ENCODE peak calls at places on chromosomes 7 and 10, in five cellular contexts. T is bronchial epithelial cell, K is choroid plexus epithelial cell, D is WERI-Rb-1, F is coronary artery. R is an unnamed sample.

GRCh38 chr10:90787906-90788491 is 69.8 kb downstream of the HTR7 start:
- DNase-seq in T (peak), K (peak), F (no peak), D (peak), R (peak)

GRCh38 chr7:124085168-124085567 is 52.3 kb upstream of the TMEM229A start:
- DNase-seq in F (no peak), K (no peak), T (peak), D (no peak), R (peak)

GRCh38 chr7:140263277-140263676 is 86.5 kb upstream of the KDM7A start:
- DNase-seq in T (peak), K (no peak), F (no peak), D (no peak), R (no peak)

GRCh38 chr7:159099711-159100231 is 44.9 kb downstream of the VIPR2 start:
- DNase-seq in F (peak), D (no peak), T (no peak), K (no peak), R (no peak)

GRCh38 chr10:132571565-132572544 is 34.3 kb downstream of the INPP5A start:
- DNase-seq in D (peak), K (peak), T (peak), F (no peak), R (peak)

GRCh38 chr10:107966817-107967216 is 802.3 kb upstream of the SORCS1 start:
- DNase-seq in K (peak), D (no peak), F (no peak), T (peak), R (peak)

GRCh38 chr10:50909334-50910014 is 24.0 kb upstream of the A1CF start:
- DNase-seq in K (no peak), F (no peak), D (no peak), T (no peak), R (no peak)

GRCh38 chr10:17183110-17183509 is 18.4 kb downstream of the TRDMT1 start:
- DNase-seq in F (no peak), K (peak), T (no peak), D (no peak), R (no peak)

GRCh38 chr7:117837841-117838240 is 35.4 kb downstream of the CTTNBP2 start:
- DNase-seq in F (no peak), K (no peak), T (peak), D (no peak), R (no peak)

GRCh38 chr7:50359258-50359994 is 54.9 kb downstream of the IKZF1 start:
- DNase-seq in K (peak), T (no peak), D (no peak), F (no peak), R (no peak)

GRCh38 chr7:122438001-122438400 is 133.5 kb upstream of the FEZF1 start:
- DNase-seq in T (no peak), F (no peak), K (no peak), D (no peak), R (no peak)

GRCh38 chr10:72331575-72332422 is 22.9 kb downstream of the DNAJB12 start:
- DNase-seq in T (peak), F (peak), D (no peak), K (peak), R (peak)

GRCh38 chr10:34319197-34319846 is 495.8 kb downstream of the PARD3 start:
- DNase-seq in D (no peak), F (no peak), K (peak), T (peak), R (peak)

DNA sequence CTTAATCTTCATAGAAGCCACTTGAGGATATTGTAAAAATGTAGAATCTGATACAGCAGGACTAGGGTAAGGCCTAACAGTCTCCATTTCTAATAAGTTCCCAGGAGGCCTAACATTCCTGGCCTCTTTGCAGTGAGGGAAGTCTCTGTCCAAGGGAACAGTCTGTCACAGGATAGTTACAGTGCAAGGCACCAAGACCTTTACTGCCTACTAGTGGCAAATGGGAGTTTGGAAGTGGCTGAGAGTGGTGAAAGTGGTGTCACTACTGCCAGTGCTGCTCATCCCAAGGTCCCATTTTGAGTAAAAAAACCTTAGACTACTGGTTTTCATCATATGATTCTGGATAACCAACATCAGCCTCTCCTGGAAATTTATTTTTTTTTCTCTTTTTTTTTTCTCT is 619.5 kb upstream of the SEMA3D start:
- DNase-seq in F (no peak), T (no peak), K (no peak), D (no peak), R (no peak)
- TF ChIP-seq CTCF in F (no peak), T (no peak), K (no peak), D (peak), R (no peak)

DNA sequence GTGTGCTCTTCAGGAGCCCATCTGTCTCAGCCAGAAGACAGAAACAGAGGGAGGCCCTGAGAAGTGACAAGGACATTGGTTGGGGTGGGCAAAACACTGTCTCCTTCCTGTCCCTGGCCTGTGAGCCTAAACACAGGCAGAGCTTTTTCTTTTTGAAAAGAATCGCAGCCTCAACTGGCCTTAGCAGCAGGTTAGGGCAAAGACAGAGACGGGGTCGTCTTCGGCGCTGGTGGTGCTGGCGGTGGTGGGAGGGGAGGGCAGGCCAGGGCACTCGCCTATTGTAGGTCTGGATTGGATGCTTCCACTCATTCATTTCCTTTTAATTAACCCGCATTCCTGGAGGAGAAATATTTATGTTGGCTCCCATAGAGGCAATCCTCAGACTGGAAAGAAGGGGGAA is 22.5 kb downstream of the WNT8B start:
- DNase-seq in D (no peak), T (no peak), F (no peak), K (no peak), R (no peak)
- H3K4me3 ChIP-seq in D (no peak), T (no peak), F (no peak), K (no peak), R (no peak)

GRCh38 chr10:23038172-23038571 is 57.2 kb upstream of the MSRB2 start:
- DNase-seq in D (no peak), T (no peak), K (no peak), F (no peak), R (no peak)

GRCh38 chr10:23031318-23031717 is 64.1 kb upstream of the MSRB2 start:
- DNase-seq in D (no peak), K (no peak), F (no peak), T (no peak), R (no peak)

GRCh38 chr10:23034790-23035189 is 60.6 kb upstream of the MSRB2 start:
- DNase-seq in T (no peak), D (no peak), K (no peak), F (no peak), R (no peak)

GRCh38 chr10:23037561-23037960 is 57.8 kb upstream of the MSRB2 start:
- DNase-seq in D (no peak), F (no peak), T (no peak), K (no peak), R (no peak)

DNA sequence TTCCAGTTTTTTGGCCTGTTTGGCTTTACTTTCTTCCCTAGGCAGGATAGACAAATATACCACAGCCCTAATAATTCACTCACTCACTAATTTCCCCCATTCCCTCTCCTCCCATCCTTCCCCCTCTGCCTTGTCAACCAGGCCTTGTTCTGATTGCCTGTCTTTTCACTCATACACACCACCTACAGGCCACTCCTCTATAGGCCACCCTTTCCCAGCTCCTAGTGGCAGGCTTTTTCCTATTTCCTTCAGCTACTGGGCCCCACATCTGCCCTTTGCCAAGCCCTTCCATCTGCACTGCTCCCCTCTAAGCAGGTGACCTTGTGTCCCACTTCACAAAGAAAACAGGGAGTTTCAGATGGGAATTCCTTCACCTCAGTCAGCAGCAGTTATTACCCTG is 59.8 kb upstream of the MSRB2 start:
- DNase-seq in F (no peak), T (peak), K (peak), D (peak), R (no peak)
- TF ChIP-seq CTCF in F (no peak), T (peak), K (peak), D (peak), R (peak)

GRCh38 chr10:96089670-96090462 is 40.2 kb upstream of the ZNF518A start:
- DNase-seq in F (peak), T (peak), K (peak), D (peak), R (peak)
- H3K4me3 ChIP-seq in F (peak), T (peak), K (peak), D (peak), R (peak)

DNA sequence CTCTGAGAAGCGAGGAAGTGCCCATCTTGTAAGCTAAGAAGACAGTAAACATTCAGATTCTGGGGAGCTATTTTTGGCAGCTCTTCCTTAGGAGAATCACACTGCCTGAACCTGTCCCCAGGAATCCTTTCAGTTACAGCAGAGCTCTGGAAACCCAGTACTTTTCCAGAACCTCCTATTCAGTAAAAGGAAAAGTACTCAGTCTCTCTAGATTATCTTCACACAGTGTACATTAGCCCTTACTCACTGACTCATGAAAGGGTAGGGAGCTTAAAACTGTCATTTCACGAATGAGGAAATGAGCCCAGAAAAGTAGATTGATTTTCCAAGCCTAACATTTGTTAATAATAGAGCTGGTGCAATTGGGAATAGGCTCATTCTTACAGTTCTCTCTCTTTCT is 3.9 kb upstream of the CNNM1 start:
- DNase-seq in T (no peak), K (no peak), F (no peak), D (no peak), R (no peak)
- TF ChIP-seq CTCF in T (no peak), K (no peak), F (no peak), D (no peak), R (no peak)

DNA sequence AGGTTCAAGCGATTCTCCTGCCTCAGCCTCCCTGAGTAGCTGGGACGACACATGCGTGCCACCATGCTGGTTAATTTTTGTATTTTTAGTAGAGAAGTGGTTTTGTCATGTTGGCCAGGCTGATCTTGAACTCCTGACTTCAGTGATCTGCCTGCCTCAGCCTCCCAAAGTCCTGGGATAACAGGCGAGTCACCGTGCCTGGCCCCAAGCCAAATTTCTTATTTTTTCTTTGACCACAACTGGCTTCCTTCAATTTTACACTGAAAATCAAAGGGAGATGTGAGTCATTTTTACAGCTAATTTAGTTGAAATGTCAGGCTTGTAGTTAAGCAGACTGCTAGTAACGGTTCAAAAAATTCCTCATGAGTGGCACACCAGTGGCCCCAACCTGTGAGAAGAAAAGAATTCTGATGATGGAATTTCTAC is 7.8 kb downstream of the RNF216 start:
- DNase-seq in T (peak), K (peak), F (no peak), D (no peak), R (peak)
- H3K4me3 ChIP-seq in T (no peak), K (no peak), F (no peak), D (no peak), R (no peak)

DNA sequence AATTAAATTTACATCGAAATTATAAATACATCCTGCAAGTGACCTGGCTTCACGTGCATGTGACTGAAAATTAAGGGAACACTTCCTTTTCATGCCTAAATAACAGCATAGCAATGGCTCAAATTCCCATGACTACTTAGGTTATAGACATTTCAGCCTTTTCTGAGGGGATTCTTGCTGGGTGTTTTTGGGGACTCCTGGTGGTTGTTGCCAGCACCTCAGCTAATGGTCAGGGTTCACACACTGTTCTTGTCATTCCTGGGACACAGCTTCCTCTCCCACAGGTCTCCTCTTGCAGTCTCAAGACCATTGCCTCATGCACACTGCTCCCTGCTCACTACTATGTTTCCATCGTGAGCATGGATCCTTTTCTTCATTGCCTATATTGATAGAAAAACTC is 148.9 kb upstream of the GLI3 start:
- DNase-seq in K (no peak), D (no peak), T (no peak), F (no peak), R (no peak)
- TF ChIP-seq CTCF in K (peak), D (peak), T (no peak), F (no peak), R (peak)

R was measured in astrocyte of the spinal cord.